ENCODE peak calls at places on chromosomes 13 and 19, in seven cellular contexts. B is A549; N is CD8-positive, alpha-beta T cell; P is IMR-90; W is cardiac muscle cell; H is lower lobe of right lung; F is aorta. G is an unnamed sample. For H3K9me3 and H3K4me1, the result is how much of the 10 kb centered on the place peaks cover.

GRCh38 chr13:103436057-103436654 is 369.9 kb upstream of the SLC10A2 start:
- DNase-seq in H (no peak), W (no peak), N (no peak), P (no peak), F (no peak), B (no peak), G (no peak)

GRCh38 chr19:12550951-12551832 is at the start of gene ZNF564:
- DNase-seq in N (peak), H (peak), P (peak), W (peak), F (peak), B (peak), G (peak)

GRCh38 chr13:99433543-99434075 is 67.7 kb upstream of the TM9SF2 start:
- DNase-seq in B (no peak), P (no peak), W (no peak), F (no peak), H (no peak), N (no peak), G (no peak)

GRCh38 chr13:45105895-45106294 is 14.4 kb upstream of the GTF2F2 start:
- DNase-seq in H (no peak), W (no peak), B (no peak), P (peak), N (no peak), F (no peak), G (no peak)

GRCh38 chr13:74444161-74444571 is 310.0 kb upstream of the KLF12 start:
- DNase-seq in F (no peak), P (no peak), H (no peak), N (no peak), W (no peak), B (no peak), G (no peak)

GRCh38 chr13:51317262-51317661 is 22.2 kb upstream of the SERPINE3 start:
- DNase-seq in B (no peak), F (no peak), W (no peak), H (no peak), P (peak), N (no peak), G (no peak)

GRCh38 chr19:4695224-4695731 is 25.1 kb upstream of the MYDGF start:
- DNase-seq in F (no peak), W (no peak), B (no peak), N (no peak), P (no peak), H (no peak), G (no peak)

GRCh38 chr13:91184244-91184926 is 163.1 kb upstream of the MIR17HG start:
- DNase-seq in B (no peak), P (no peak), F (no peak), H (no peak), N (no peak), W (peak), G (no peak)

GRCh38 chr13:22736768-22737092 is 444.0 kb upstream of the SGCG start:
- DNase-seq in N (no peak), B (no peak), W (no peak), H (no peak), P (no peak), F (no peak), G (no peak)

GRCh38 chr13:26469602-26470001 is 87.9 kb upstream of the WASF3 start:
- DNase-seq in P (no peak), H (no peak), N (no peak), W (no peak), B (no peak), F (no peak), G (no peak)

GRCh38 chr19:17074628-17075034 is 621 bp downstream of the HAUS8 start:
- DNase-seq in B (no peak), F (no peak), H (no peak), N (no peak), W (no peak), P (no peak), G (peak)

GRCh38 chr19:33971073-33971472 is 174.4 kb downstream of the KCTD15 start:
- DNase-seq in P (no peak), W (no peak), F (no peak), H (no peak), N (no peak), B (no peak), G (no peak)

GRCh38 chr13:48769107-48769704 is 115.5 kb downstream of the CYSLTR2 start:
- DNase-seq in F (peak), B (peak), P (peak), W (peak), N (peak), H (no peak), G (peak)

GRCh38 chr13:54004026-54004699 is 975.5 kb downstream of the OLFM4 start:
- DNase-seq in H (no peak), W (no peak), F (no peak), N (no peak), B (no peak), P (no peak), G (no peak)

DNA sequence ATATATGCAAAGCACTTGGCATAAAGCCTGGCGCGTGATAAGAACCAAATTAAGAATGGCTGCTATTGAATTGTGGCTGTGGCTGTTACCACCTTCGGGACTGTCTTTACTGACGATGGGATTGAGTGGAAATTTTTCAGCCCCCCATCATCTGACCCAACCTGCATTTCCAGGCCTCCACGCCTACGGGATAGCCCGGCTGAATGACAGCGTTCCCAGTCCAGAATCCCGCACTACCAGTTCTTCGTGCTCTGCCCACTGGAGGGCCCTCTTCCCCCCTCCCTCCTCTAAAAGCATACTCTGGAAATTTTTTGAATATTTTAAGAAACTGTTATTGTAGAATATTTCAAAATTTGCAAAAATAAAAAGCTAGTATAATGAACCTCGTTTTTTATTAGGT is 11.0 kb downstream of the KRTDAP start:
- DNase-seq in B (no peak), P (no peak), W (no peak), F (no peak), H (no peak), N (no peak), G (no peak)
- H3K9me3 ChIP-seq in B (under half), P (under half), W (under half), F (under half), H (under half), N (under half), G (under half)

GRCh38 chr19:30267332-30267731 is 104.9 kb upstream of the ZNF536 start:
- DNase-seq in P (no peak), B (no peak), F (no peak), W (no peak), N (no peak), H (no peak), G (no peak)
- H3K4me1 ChIP-seq in P (under half), B (under half), F (under half), W (under half), N (under half), H (under half), G (under half)

DNA sequence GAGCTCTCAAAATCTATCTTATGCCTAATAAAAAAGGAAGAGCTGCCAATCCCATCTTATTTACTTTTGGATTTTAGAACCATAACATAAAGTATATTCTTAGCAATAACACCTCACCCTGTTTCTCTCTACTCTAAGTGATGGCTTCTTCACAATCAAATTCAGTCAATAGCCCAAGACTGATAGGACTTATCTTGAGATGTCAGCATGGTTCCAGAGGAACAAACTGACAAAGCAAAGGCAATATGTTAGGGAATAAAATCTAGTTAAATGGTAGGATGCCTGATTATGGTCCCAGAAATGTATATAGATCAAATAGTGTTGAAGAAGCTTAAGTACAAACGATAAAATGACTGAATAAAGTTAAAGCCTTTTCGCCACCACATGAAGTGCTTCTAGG is 36.3 kb downstream of the DACH1 start:
- DNase-seq in F (no peak), N (no peak), H (no peak), B (no peak), W (no peak), P (no peak), G (no peak)
- H3K9me3 ChIP-seq in F (under half), N (under half), H (under half), B (under half), W (under half), P (under half), G (under half)

GRCh38 chr19:14576363-14576762 is 4.5 kb upstream of the NDUFB7 start:
- DNase-seq in P (no peak), H (no peak), F (no peak), N (no peak), B (no peak), W (no peak), G (no peak)
- H3K4me1 ChIP-seq in P (under half), H (under half), F (under half), N (under half), B (under half), W (under half), G (under half)